ENCODE peak calls at places on chromosomes 3 and 15, in five cellular contexts. F is CD8-positive, alpha-beta T cell; R is uterus; X is choroid plexus epithelial cell; E is natural killer cell. S is an unnamed sample.

GRCh38 chr3:71310595-71311319 is 272.8 kb downstream of the FOXP1 start:
- DNase-seq in F (no peak), R (no peak), X (peak), E (no peak), S (no peak)

GRCh38 chr3:17546500-17546899 is 195.9 kb downstream of the TBC1D5 start:
- DNase-seq in F (no peak), R (no peak), X (no peak), E (no peak), S (no peak)

GRCh38 chr3:123779646-123780231 is 104.4 kb downstream of the MYLK start:
- DNase-seq in F (no peak), R (no peak), X (no peak), E (no peak), S (no peak)

GRCh38 chr3:170355738-170356595 is 1.5 kb upstream of the SKIL start:
- DNase-seq in F (no peak), R (peak), X (peak), E (no peak), S (no peak)

GRCh38 chr3:133040696-133041523 is 2.7 kb downstream of the TMEM108 start:
- DNase-seq in F (no peak), R (peak), X (peak), E (no peak), S (no peak)

GRCh38 chr15:26598704-26599103 is 174.2 kb downstream of the GABRB3 start:
- DNase-seq in F (no peak), R (no peak), X (no peak), E (no peak), S (no peak)

GRCh38 chr3:128794067-128794768 is 68.2 kb downstream of the RAB7A start:
- DNase-seq in F (no peak), R (no peak), X (peak), E (no peak), S (no peak)

GRCh38 chr3:10224794-10225660 is 23.2 kb upstream of the TATDN2 start:
- DNase-seq in F (peak), R (peak), X (peak), E (peak), S (peak)

GRCh38 chr3:188049890-188050530 is 103.9 kb upstream of the LPP start:
- DNase-seq in F (peak), R (no peak), X (no peak), E (no peak), S (no peak)

GRCh38 chr3:101133638-101134037 is 140.4 kb upstream of the ABI3BP start:
- DNase-seq in F (no peak), R (no peak), X (no peak), E (no peak), S (no peak)

GRCh38 chr15:24823473-24823872 is 131.3 kb upstream of the SNRPN start:
- DNase-seq in F (no peak), R (no peak), X (no peak), E (no peak), S (no peak)

GRCh38 chr3:140292684-140293083 is 357.7 kb downstream of the CLSTN2 start:
- DNase-seq in F (no peak), R (peak), X (peak), E (no peak), S (no peak)

GRCh38 chr15:101522091-101522490 is 32.6 kb upstream of the PCSK6 start:
- DNase-seq in F (no peak), R (no peak), X (no peak), E (no peak), S (no peak)

GRCh38 chr3:46612324-46612723 is at the start of gene FAM240A:
- DNase-seq in F (no peak), R (no peak), X (no peak), E (no peak), S (no peak)

GRCh38 chr15:38226867-38227266 is 25.8 kb upstream of the SPRED1 start:
- DNase-seq in F (no peak), R (no peak), X (peak), E (no peak), S (no peak)

GRCh38 chr3:56413911-56414310 is 54.4 kb downstream of the ERC2 start:
- DNase-seq in F (no peak), R (no peak), X (no peak), E (no peak), S (no peak)

GRCh38 chr15:81492303-81492702 is 118.3 kb upstream of the TMC3 start:
- DNase-seq in F (no peak), R (no peak), X (no peak), E (no peak), S (no peak)

GRCh38 chr3:15952543-15953175 is 154.9 kb upstream of the ANKRD28 start:
- DNase-seq in F (no peak), R (no peak), X (no peak), E (no peak), S (no peak)

GRCh38 chr15:77455696-77456293 is 35.1 kb downstream of the HMG20A start:
- DNase-seq in F (no peak), R (no peak), X (peak), E (no peak), S (no peak)

GRCh38 chr3:41259449-41260062 is 60.3 kb downstream of the CTNNB1 start:
- DNase-seq in F (no peak), R (no peak), X (peak), E (no peak), S (no peak)

GRCh38 chr3:175805825-175806224 is 946.7 kb downstream of the NAALADL2 start:
- DNase-seq in F (no peak), R (no peak), X (no peak), E (no peak), S (no peak)

GRCh38 chr3:51669241-51670052 is 1.6 kb upstream of the TEX264 start:
- DNase-seq in F (peak), R (peak), X (peak), E (peak), S (peak)

GRCh38 chr15:64635486-64635815 is 139.9 kb downstream of the RBPMS2 start:
- DNase-seq in F (no peak), R (peak), X (peak), E (no peak), S (no peak)

GRCh38 chr3:53516339-53516738 is 21.9 kb downstream of the CACNA1D start:
- DNase-seq in F (no peak), R (no peak), X (no peak), E (no peak), S (no peak)

GRCh38 chr15:87828608-87829007 is 427.9 kb downstream of the NTRK3 start:
- DNase-seq in F (no peak), R (no peak), X (no peak), E (no peak), S (no peak)

GRCh38 chr3:49181351-49181750 is 10.0 kb downstream of the KLHDC8B start:
- DNase-seq in F (no peak), R (no peak), X (no peak), E (no peak), S (no peak)

GRCh38 chr3:158718490-158719170 is 13.6 kb downstream of the RARRES1 start:
- DNase-seq in F (no peak), R (no peak), X (peak), E (no peak), S (no peak)

GRCh38 chr3:121985841-121986240 is 36.2 kb downstream of the ILDR1 start:
- DNase-seq in F (no peak), R (no peak), X (no peak), E (no peak), S (no peak)

GRCh38 chr3:42762046-42762724 is 10.9 kb downstream of the CCDC13 start:
- DNase-seq in F (no peak), R (no peak), X (no peak), E (no peak), S (no peak)

GRCh38 chr3:127720161-127720823 is 47.5 kb downstream of the ABTB1 start:
- DNase-seq in F (no peak), R (no peak), X (no peak), E (no peak), S (no peak)

GRCh38 chr15:34754674-34755418 is at the start of gene GJD2:
- DNase-seq in F (no peak), R (no peak), X (no peak), E (no peak), S (no peak)

GRCh38 chr3:62312201-62312600 is 61.1 kb downstream of the FEZF2 start:
- DNase-seq in F (no peak), R (no peak), X (no peak), E (no peak), S (no peak)
- TF ChIP-seq CTCF in F (no peak), R (no peak), X (no peak), E (no peak), S (no peak)

DNA sequence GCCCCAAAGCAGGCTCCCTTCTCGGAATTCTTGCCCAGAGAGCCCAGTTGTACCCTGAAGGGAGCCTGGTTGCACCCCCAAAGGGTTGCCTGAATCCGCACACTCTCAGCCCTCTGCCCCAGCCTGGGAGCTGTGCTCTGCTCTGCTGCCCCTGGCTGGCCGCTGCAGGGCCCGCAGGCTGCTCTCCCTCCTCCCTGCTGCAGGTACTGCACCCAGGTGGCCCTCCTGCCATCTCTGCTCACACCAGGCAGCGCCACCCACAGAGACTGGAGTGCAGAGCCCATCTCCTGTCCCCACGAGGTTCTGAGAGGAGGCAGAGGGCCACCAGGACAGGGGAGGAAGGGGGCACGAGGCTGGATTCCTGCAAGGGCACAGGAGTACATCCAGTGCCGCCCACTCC is 134.2 kb upstream of the NSMCE3 start:
- DNase-seq in F (no peak), R (no peak), X (no peak), E (no peak), S (no peak)
- TF ChIP-seq CTCF in F (no peak), R (no peak), X (no peak), E (no peak), S (no peak)

GRCh38 chr15:86231864-86232801 is 152.5 kb downstream of the AGBL1 start:
- DNase-seq in F (peak), R (no peak), X (peak), E (no peak), S (no peak)
- TF ChIP-seq CTCF in F (peak), R (peak), X (peak), E (peak), S (no peak)

GRCh38 chr3:69426905-69427304 is 41.0 kb upstream of the FRMD4B start:
- DNase-seq in F (no peak), R (no peak), X (no peak), E (no peak), S (no peak)
- TF ChIP-seq CTCF in F (no peak), R (no peak), X (no peak), E (no peak), S (no peak)

GRCh38 chr3:156677536-156677935 is 3.1 kb downstream of the TIPARP start:
- DNase-seq in F (no peak), R (no peak), X (no peak), E (no peak), S (no peak)

GRCh38 chr3:156677120-156677479 is 2.7 kb downstream of the TIPARP start:
- DNase-seq in F (peak), R (no peak), X (peak), E (no peak), S (no peak)

GRCh38 chr3:156676467-156677119 is 2.2 kb downstream of the TIPARP start:
- DNase-seq in F (no peak), R (no peak), X (peak), E (no peak), S (no peak)

GRCh38 chr3:156680243-156680930 is 6.0 kb downstream of the TIPARP start:
- DNase-seq in F (no peak), R (no peak), X (no peak), E (no peak), S (no peak)

DNA sequence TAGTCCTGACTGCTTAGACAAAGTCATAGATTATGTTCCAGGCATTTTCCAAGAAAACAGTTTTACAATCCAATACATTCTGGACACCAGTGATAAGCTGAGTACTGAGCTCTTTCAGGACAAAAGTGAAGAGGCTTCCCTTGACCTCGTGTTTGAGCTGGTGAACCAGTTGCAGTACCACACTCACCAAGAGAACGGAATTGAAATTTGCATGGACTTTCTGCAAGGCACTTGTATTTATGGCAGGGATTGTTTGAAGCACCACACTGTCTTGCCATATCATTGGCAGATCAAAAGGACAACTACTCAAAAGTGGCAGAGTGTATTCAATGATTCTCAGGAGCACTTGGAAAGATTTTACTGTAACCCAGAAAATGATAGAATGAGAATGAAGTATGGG is 3.8 kb downstream of the TIPARP start:
- DNase-seq in F (no peak), R (no peak), X (no peak), E (no peak), S (no peak)
- TF ChIP-seq CTCF in F (no peak), R (no peak), X (no peak), E (no peak), S (no peak)

GRCh38 chr3:28916713-28917499 is 364.0 kb upstream of the RBMS3 start:
- DNase-seq in F (no peak), R (peak), X (peak), E (no peak), S (no peak)
- TF ChIP-seq CTCF in F (no peak), R (peak), X (peak), E (no peak), S (no peak)

DNA sequence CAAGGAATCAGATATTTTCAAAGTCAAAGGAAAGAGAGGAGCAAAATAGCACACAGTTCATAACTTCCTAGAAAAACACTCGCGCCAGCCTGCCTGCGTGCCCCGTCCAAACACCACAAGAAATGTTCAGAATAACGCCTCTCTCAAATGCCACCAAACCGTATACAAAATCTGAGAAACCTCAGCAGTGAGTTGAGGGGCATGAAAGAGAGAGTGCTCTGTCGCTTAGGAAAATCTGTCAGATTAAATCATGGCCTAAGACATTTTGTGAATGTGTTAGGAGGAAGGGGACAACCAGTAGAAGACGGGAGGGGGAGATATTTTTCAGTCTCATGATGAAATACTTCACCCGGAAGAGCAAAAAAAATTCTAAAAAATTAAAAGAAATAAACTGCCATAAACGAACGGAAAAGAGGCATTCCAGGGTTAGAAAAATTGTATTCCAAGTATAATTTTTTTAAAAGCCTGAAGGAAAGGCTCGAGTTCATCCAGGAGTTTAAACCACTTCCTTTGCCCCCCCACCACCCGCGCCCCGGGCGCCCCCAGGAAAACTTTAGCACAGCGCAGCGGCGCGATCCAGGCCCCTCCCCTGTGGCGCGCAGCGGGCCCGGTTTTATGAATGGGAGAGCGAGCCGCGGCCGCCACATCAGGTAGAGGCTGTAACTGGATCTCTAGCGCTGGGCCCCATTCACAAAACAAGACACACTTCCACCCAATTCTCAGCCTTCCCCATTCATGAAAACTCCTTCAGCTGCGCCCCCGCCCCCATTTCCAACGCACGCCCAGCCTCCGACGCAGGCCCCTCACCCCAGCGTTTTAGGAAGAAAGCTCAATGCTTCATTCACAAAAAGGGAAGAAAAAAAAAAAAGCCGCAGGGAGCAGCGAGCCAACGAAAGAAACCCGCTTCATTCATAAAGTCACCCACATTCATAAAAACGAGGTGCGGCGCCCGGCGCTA is 1.5 kb downstream of the ETV5 start:
- DNase-seq in F (peak), R (peak), X (peak), E (peak), S (peak)
- TF ChIP-seq CTCF in F (no peak), R (no peak), X (no peak), E (no peak), S (no peak)